ENCODE peak calls at places on chromosomes 12 and 14, in five cellular contexts. I, P, O, X and H are unnamed samples.

GRCh38 chr12:52603314-52603713 is 2.1 kb upstream of the KRT72 start:
- DNase-seq in O (peak), I (no peak), X (no peak), P (no peak), H (no peak)

GRCh38 chr12:49698619-49699545 is 8.3 kb downstream of the FMNL3 start:
- DNase-seq in O (peak), X (no peak), I (no peak), P (no peak), H (no peak)

GRCh38 chr14:21768116-21768874 is 94.7 kb upstream of the OR4E1 start:
- DNase-seq in X (peak), I (peak), P (no peak), O (peak), H (peak)

GRCh38 chr12:117986705-117987469 is 18.1 kb upstream of the KSR2 start:
- DNase-seq in I (no peak), O (peak), X (peak), P (no peak), H (peak)

GRCh38 chr14:60204843-60205774 is 39.9 kb upstream of the DHRS7 start:
- DNase-seq in X (no peak), I (no peak), O (no peak), P (no peak), H (no peak)

GRCh38 chr12:11650697-11651281 is 1.3 kb downstream of the ETV6 start:
- DNase-seq in I (peak), P (no peak), O (peak), X (no peak), H (peak)

GRCh38 chr14:51597511-51597920 is 54.2 kb upstream of the FRMD6 start:
- DNase-seq in O (no peak), P (no peak), I (no peak), X (no peak), H (no peak)

GRCh38 chr14:33393155-33393894 is 454.6 kb downstream of the NPAS3 start:
- DNase-seq in X (no peak), P (no peak), I (no peak), O (no peak), H (no peak)

GRCh38 chr14:94394594-94395305 is 6.3 kb upstream of the SERPINA1 start:
- DNase-seq in P (no peak), I (no peak), X (no peak), O (peak), H (peak)

GRCh38 chr14:28652782-28653181 is 113.8 kb upstream of the FOXG1 start:
- DNase-seq in I (no peak), P (no peak), O (peak), X (peak), H (peak)

GRCh38 chr12:7935773-7936581 is at the start of gene SLC2A3:
- DNase-seq in X (peak), I (peak), P (peak), O (peak), H (peak)

GRCh38 chr14:77311217-77311616 is 9.5 kb downstream of the POMT2 start:
- DNase-seq in O (peak), I (no peak), P (no peak), X (no peak), H (peak)

GRCh38 chr12:105538880-105539279 is 208.4 kb downstream of the C12orf75 start:
- DNase-seq in I (no peak), P (no peak), O (no peak), X (no peak), H (no peak)

GRCh38 chr12:54217309-54217661 is 28.5 kb upstream of the SMUG1 start:
- DNase-seq in I (peak), O (no peak), X (no peak), P (no peak), H (no peak)

GRCh38 chr14:32345311-32345771 is 16.2 kb downstream of the AKAP6 start:
- DNase-seq in X (no peak), O (peak), P (no peak), I (no peak), H (no peak)

GRCh38 chr14:75821828-75822521 is 159.8 kb downstream of the TGFB3 start:
- DNase-seq in X (no peak), O (peak), P (no peak), I (no peak), H (no peak)

GRCh38 chr12:110001596-110001995 is 2.4 kb downstream of the ANKRD13A start:
- DNase-seq in I (no peak), P (no peak), X (peak), O (peak), H (no peak)

GRCh38 chr12:124544311-124544970 is 23.0 kb downstream of the NCOR2 start:
- DNase-seq in I (peak), O (no peak), X (no peak), P (peak), H (no peak)

GRCh38 chr14:103273847-103274615 is 60.0 kb upstream of the EIF5 start:
- DNase-seq in P (no peak), I (peak), X (no peak), O (no peak), H (no peak)

GRCh38 chr12:57886590-57887363 is 40.2 kb upstream of the CTDSP2 start:
- DNase-seq in X (no peak), I (no peak), O (no peak), P (no peak), H (no peak)

GRCh38 chr12:57887631-57888406 is 41.3 kb upstream of the CTDSP2 start:
- DNase-seq in X (peak), I (peak), P (peak), O (peak), H (peak)

GRCh38 chr12:57883057-57883456 is 36.5 kb upstream of the CTDSP2 start:
- DNase-seq in O (no peak), I (no peak), X (no peak), P (no peak), H (no peak)

GRCh38 chr12:57883700-57884099 is 37.2 kb upstream of the CTDSP2 start:
- DNase-seq in I (no peak), X (no peak), O (no peak), P (no peak), H (no peak)

GRCh38 chr12:57885207-57885606 is 38.7 kb upstream of the CTDSP2 start:
- DNase-seq in O (no peak), P (no peak), X (no peak), I (no peak), H (no peak)
- TF ChIP-seq CTCF in O (no peak), P (no peak), X (no peak), I (no peak), H (no peak)

GRCh38 chr14:98912655-98913054 is 359.3 kb downstream of the BCL11B start:
- DNase-seq in I (no peak), X (no peak), P (no peak), O (peak), H (no peak)
- TF ChIP-seq CTCF in I (no peak), X (no peak), P (no peak), O (no peak), H (no peak)

GRCh38 chr12:111691262-111691661 is 5.4 kb downstream of the ACAD10 start:
- DNase-seq in X (no peak), P (no peak), I (no peak), O (no peak), H (no peak)

GRCh38 chr12:111687952-111688351 is 2.1 kb downstream of the ACAD10 start:
- DNase-seq in X (no peak), O (no peak), I (no peak), P (no peak), H (no peak)

GRCh38 chr12:111693818-111694217 is 8.0 kb downstream of the ACAD10 start:
- DNase-seq in O (no peak), P (no peak), X (no peak), I (no peak), H (no peak)

GRCh38 chr12:111687255-111687654 is 1.4 kb downstream of the ACAD10 start:
- DNase-seq in X (peak), I (peak), P (peak), O (peak), H (peak)

GRCh38 chr12:111692575-111693210 is 6.8 kb downstream of the ACAD10 start:
- DNase-seq in X (no peak), O (peak), I (no peak), P (peak), H (peak)
- TF ChIP-seq CTCF in X (no peak), O (peak), I (peak), P (peak), H (peak)

GRCh38 chr12:132342828-132343227 is 13.4 kb upstream of the GALNT9 start:
- DNase-seq in P (no peak), X (no peak), O (no peak), I (no peak), H (no peak)
- TF ChIP-seq CTCF in P (no peak), X (no peak), O (no peak), I (no peak), H (no peak)